ENCODE peak calls at places on chromosomes 5 and 9, in seven cellular contexts. S is tibial artery; W is choroid plexus epithelial cell; D is effector memory CD4-positive, alpha-beta T cell; C is heart right ventricle; Z is CD8-positive, alpha-beta memory T cell; H is aorta. Y is an unnamed sample.

GRCh38 chr5:138498381-138498780 is 33.1 kb downstream of the EGR1 start:
- DNase-seq in S (no peak), W (peak), D (no peak), C (no peak), Z (no peak), H (no peak), Y (no peak)

GRCh38 chr9:134259708-134260107 is 66.5 kb upstream of the RXRA start:
- DNase-seq in S (no peak), W (no peak), D (no peak), C (no peak), Z (no peak), H (no peak), Y (no peak)

GRCh38 chr5:165130656-165131055 is 1625.2 kb downstream of the MAT2B start:
- DNase-seq in S (no peak), W (peak), D (no peak), C (no peak), Z (no peak), H (no peak), Y (no peak)

GRCh38 chr9:93582115-93582514 is 5.7 kb downstream of the PHF2 start:
- DNase-seq in S (no peak), W (peak), D (no peak), C (no peak), Z (no peak), H (peak), Y (no peak)

GRCh38 chr5:155539958-155540595 is 526.5 kb downstream of the KIF4B start:
- DNase-seq in S (no peak), W (no peak), D (no peak), C (no peak), Z (no peak), H (no peak), Y (no peak)

GRCh38 chr9:92660266-92660665 is 9.7 kb downstream of the IPPK start:
- DNase-seq in S (no peak), W (no peak), D (no peak), C (no peak), Z (no peak), H (peak), Y (no peak)

GRCh38 chr5:179343902-179344300 is 1.4 kb downstream of the ADAMTS2 start:
- DNase-seq in S (no peak), W (peak), D (no peak), C (no peak), Z (no peak), H (no peak), Y (no peak)

GRCh38 chr9:131674425-131675421 is 65.2 kb downstream of the RAPGEF1 start:
- DNase-seq in S (no peak), W (no peak), D (no peak), C (no peak), Z (no peak), H (no peak), Y (no peak)

GRCh38 chr9:79976501-79977444 is 405.0 kb downstream of the TLE4 start:
- DNase-seq in S (no peak), W (no peak), D (no peak), C (no peak), Z (no peak), H (no peak), Y (no peak)

GRCh38 chr9:38024036-38024681 is 44.9 kb downstream of the SHB start:
- DNase-seq in S (no peak), W (peak), D (no peak), C (no peak), Z (no peak), H (peak), Y (no peak)

GRCh38 chr5:139147743-139148079 is 50.5 kb downstream of the SIL1 start:
- DNase-seq in S (peak), W (peak), D (no peak), C (peak), Z (no peak), H (peak), Y (no peak)

GRCh38 chr9:16461231-16461840 is 409.1 kb downstream of the BNC2 start:
- DNase-seq in S (no peak), W (peak), D (no peak), C (no peak), Z (no peak), H (no peak), Y (no peak)

GRCh38 chr5:157198277-157199058 is 17.8 kb downstream of the ITK start:
- DNase-seq in S (no peak), W (no peak), D (peak), C (no peak), Z (no peak), H (no peak), Y (no peak)

GRCh38 chr5:55850839-55851674 is at the start of gene IL31RA:
- DNase-seq in S (no peak), W (peak), D (no peak), C (no peak), Z (no peak), H (no peak), Y (no peak)

GRCh38 chr9:120886490-120886967 is 9.5 kb upstream of the PHF19 start:
- DNase-seq in S (peak), W (peak), D (no peak), C (no peak), Z (no peak), H (no peak), Y (no peak)

GRCh38 chr9:131306397-131306997 is 17.0 kb downstream of the PLPP7 start:
- DNase-seq in S (no peak), W (no peak), D (no peak), C (no peak), Z (no peak), H (no peak), Y (no peak)

GRCh38 chr5:16934669-16935068 is 1.4 kb downstream of the MYO10 start:
- DNase-seq in S (no peak), W (peak), D (no peak), C (no peak), Z (no peak), H (no peak), Y (no peak)

GRCh38 chr5:81632679-81633078 is 118.2 kb downstream of the SSBP2 start:
- DNase-seq in S (no peak), W (no peak), D (no peak), C (no peak), Z (no peak), H (no peak), Y (no peak)

GRCh38 chr9:100108572-100108971 is 9.5 kb downstream of the INVS start:
- DNase-seq in S (no peak), W (peak), D (no peak), C (no peak), Z (no peak), H (no peak), Y (no peak)

DNA sequence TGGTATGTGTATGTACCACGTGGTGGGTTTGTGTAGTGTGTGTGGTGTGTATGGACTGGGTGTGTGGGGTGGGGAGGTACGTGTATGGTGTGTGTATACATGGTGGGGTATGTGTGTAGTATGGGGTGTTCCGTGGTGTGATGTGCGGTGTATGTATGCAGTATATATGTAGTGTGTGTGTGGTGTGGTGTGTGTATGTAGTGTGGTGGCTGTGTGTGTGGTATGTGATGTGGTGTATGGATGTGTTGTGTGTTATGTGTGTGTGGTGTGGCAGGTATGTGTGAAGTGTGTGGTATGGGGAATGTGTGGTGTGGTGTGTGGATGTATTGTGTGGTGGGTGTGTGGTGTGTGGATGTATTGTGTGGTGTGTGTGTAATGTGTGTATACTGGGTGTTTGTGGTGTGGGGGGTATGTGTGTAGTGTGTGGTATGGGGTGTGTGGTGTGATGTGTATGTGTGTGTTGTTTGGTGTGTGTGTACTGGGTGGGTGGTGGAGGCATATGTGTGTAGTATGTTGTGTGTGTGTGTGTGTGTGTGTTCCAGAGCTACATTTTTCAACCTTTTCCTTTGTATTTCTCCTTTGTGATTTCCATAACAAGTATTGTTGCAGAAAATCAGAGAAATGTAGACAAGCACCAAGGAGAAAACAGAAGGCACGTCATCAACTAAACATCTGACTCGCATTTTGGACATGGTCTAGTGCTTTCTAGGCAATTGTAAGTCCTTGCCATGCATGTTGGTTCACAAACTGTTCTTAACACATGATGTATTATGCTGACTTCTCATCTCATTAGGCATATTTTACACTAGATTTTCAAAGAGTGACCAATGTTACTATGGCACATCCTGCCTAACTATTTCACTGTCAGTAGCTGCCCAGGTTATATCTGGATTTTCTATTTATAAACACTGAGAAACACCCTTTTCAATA is 13.2 kb downstream of the SEMA4D start:
- DNase-seq in S (no peak), W (no peak), D (no peak), C (no peak), Z (no peak), H (no peak), Y (no peak)
- H3K4me3 ChIP-seq in S (no peak), W (no peak), D (peak), C (no peak), Z (peak), H (no peak), Y (peak)

GRCh38 chr9:88478236-88478635 is 56.7 kb upstream of the NXNL2 start:
- DNase-seq in S (no peak), W (peak), D (no peak), C (no peak), Z (no peak), H (no peak), Y (no peak)
- H3K4me3 ChIP-seq in S (no peak), W (no peak), D (no peak), C (no peak), Z (no peak), H (no peak), Y (no peak)

DNA sequence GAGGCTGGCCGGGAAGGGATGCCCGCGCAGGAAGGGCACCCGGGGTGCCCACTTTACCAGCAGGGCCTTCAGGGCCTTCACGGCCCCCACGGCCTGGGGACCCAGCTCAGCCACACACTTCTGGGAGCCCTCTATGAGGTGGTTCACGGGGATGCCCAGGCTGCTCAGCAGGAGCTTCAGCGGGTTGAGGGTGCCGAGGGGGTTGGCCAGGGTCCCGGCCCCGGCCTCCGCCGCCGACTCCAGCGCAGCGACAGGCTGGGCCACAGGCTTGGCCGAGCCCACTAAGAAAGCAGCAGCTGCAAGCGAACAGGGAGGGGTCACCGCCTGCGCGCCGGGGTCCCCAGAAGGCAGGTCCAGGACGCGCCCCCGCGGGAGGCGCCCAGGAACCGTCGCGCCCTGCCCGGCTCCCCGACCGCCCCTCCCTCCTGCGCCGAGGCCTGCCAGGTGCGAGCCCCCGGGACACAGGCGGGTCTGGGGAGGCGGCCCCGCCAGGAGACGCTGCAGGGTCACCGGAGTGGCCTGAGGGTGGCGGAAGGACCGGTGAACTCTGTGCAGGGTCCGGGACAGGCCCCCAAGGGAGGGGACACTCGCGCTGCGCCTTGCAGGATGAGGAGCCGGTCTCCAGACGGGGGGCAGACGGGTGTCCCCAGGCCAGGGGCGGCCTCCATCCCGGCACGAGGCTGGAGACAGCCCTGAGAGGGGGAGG is 603 bp downstream of the SCGB3A1 start:
- DNase-seq in S (no peak), W (no peak), D (no peak), C (no peak), Z (no peak), H (no peak), Y (no peak)
- H3K4me3 ChIP-seq in S (peak), W (no peak), D (peak), C (peak), Z (no peak), H (no peak), Y (no peak)

GRCh38 chr9:34986541-34987047 is 3.0 kb upstream of the DNAJB5 start:
- DNase-seq in S (no peak), W (peak), D (peak), C (no peak), Z (peak), H (peak), Y (peak)

GRCh38 chr9:34989056-34989945 is at the start of gene DNAJB5:
- DNase-seq in S (peak), W (peak), D (peak), C (peak), Z (peak), H (peak), Y (peak)

GRCh38 chr9:34988218-34989055 is 1.1 kb upstream of the DNAJB5 start:
- DNase-seq in S (no peak), W (peak), D (no peak), C (no peak), Z (peak), H (peak), Y (no peak)

GRCh38 chr9:34985311-34985899 is 4.1 kb upstream of the DNAJB5 start:
- DNase-seq in S (no peak), W (peak), D (no peak), C (no peak), Z (peak), H (no peak), Y (peak)

GRCh38 chr9:34987160-34988040 is 2.1 kb upstream of the DNAJB5 start:
- DNase-seq in S (no peak), W (no peak), D (no peak), C (no peak), Z (no peak), H (no peak), Y (no peak)
- H3K4me3 ChIP-seq in S (no peak), W (no peak), D (no peak), C (no peak), Z (no peak), H (no peak), Y (no peak)

Y was measured in Jurkat, Clone E6-1.